ENCODE peak calls at places on chromosome 17, in six cellular contexts. J is heart left ventricle, H is fibroblast of lung, V is PC-3, U is stomach, I is BE2C. N is an unnamed sample.

GRCh38 chr17:45107286-45107685 is 25.0 kb downstream of the PLCD3 start:
- DNase-seq in U (no peak), J (no peak), H (no peak), V (no peak), I (no peak), N (no peak)

GRCh38 chr17:520447-521167 is 168.0 kb upstream of the RPH3AL start:
- DNase-seq in U (no peak), V (no peak), J (no peak), H (no peak), I (no peak), N (peak)

GRCh38 chr17:81142301-81143199 is 22.8 kb upstream of the PVALEF start:
- DNase-seq in V (peak), H (peak), U (peak), J (peak), I (peak), N (peak)

GRCh38 chr17:41315204-41315794 is at the start of gene KRTAP17-1:
- DNase-seq in U (no peak), I (no peak), H (no peak), V (no peak), J (no peak), N (no peak)

GRCh38 chr17:28745777-28746473 is 2.1 kb downstream of the TRAF4 start:
- DNase-seq in H (no peak), I (no peak), U (peak), J (no peak), V (peak), N (no peak)

GRCh38 chr17:80819422-80820164 is 172.0 kb upstream of the CHMP6 start:
- DNase-seq in V (no peak), H (no peak), I (peak), U (no peak), J (no peak), N (no peak)

GRCh38 chr17:28426081-28426519 is 20.1 kb upstream of the SLC46A1 start:
- DNase-seq in H (no peak), V (peak), I (peak), U (peak), J (no peak), N (no peak)

GRCh38 chr17:77687921-77688320 is 270.6 kb upstream of the TNRC6C start:
- DNase-seq in H (no peak), V (no peak), J (no peak), I (no peak), U (no peak), N (no peak)

GRCh38 chr17:79255471-79255870 is 180.8 kb downstream of the ENGASE start:
- DNase-seq in V (no peak), I (no peak), H (no peak), J (no peak), U (no peak), N (no peak)

GRCh38 chr17:11948791-11949190 is 48.5 kb downstream of the ZNF18 start:
- DNase-seq in U (no peak), V (peak), H (peak), J (peak), I (no peak), N (peak)
- H3K4me3 ChIP-seq in U (no peak), V (peak), H (peak), J (no peak), I (no peak), N (no peak)

GRCh38 chr17:64941045-64941444 is 21.8 kb upstream of the LRRC37A3 start:
- DNase-seq in I (no peak), J (no peak), V (no peak), U (no peak), H (no peak), N (no peak)

GRCh38 chr17:64940055-64940454 is 20.8 kb upstream of the LRRC37A3 start:
- DNase-seq in U (no peak), I (no peak), V (peak), H (no peak), J (no peak), N (no peak)

GRCh38 chr17:64938290-64938689 is 19.0 kb upstream of the LRRC37A3 start:
- DNase-seq in J (no peak), H (no peak), U (no peak), I (no peak), V (peak), N (no peak)

GRCh38 chr17:64941761-64942160 is 22.5 kb upstream of the LRRC37A3 start:
- DNase-seq in I (no peak), H (no peak), U (no peak), V (no peak), J (no peak), N (no peak)

DNA sequence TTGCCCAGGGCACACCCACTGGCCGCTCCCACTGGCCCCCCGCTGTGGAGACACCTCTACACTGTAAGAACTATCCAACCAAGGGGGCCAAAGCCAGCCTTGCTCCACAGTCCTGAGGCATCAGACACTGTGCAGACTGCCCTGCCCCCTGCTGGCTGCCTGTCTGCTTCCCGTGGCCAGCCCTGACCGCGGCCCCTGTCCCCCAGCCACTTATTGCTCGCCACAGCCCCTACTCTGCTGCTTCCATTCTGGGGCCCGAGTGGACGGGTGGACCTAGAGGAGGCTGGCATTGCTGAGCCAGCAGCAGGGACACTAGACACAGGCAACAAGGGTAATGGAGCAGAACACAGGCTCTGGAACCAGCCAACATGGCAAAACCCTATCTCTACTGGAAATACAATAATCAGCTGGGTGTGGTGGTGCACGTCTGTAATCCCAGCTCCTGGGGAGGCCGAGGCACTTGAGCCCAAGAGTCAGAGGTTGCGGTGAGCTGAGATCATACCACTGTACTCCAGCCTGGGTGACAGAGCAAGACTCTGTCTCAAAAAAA is 19.7 kb upstream of the LRRC37A3 start:
- DNase-seq in U (peak), V (peak), J (peak), I (peak), H (no peak), N (peak)
- TF ChIP-seq CTCF in U (no peak), V (peak), J (peak), I (peak), H (peak), N (peak)

GRCh38 chr17:43660816-43661493 is 767 bp downstream of the MEOX1 start:
- DNase-seq in U (no peak), V (no peak), H (no peak), I (no peak), J (no peak), N (no peak)
- H3K4me3 ChIP-seq in U (peak), V (no peak), H (no peak), I (no peak), J (peak), N (no peak)

GRCh38 chr17:63826468-63827001 is 696 bp upstream of the PSMC5 start:
- DNase-seq in H (no peak), J (peak), U (no peak), V (peak), I (no peak), N (peak)
- TF ChIP-seq CTCF in H (no peak), J (no peak), U (no peak), V (no peak), I (no peak), N (no peak)

GRCh38 chr17:18256776-18257175 is 1.8 kb downstream of the FLII start:
- DNase-seq in H (no peak), U (no peak), I (no peak), V (no peak), J (no peak), N (no peak)
- H3K4me3 ChIP-seq in H (peak), U (peak), I (no peak), V (peak), J (peak), N (peak)

N was measured in foreskin fibroblast.